ENCODE peak calls at places on chromosomes 1 and 21, in four cellular contexts. Z is H9, Y is IMR-90, V is H1. B is an unnamed sample.

GRCh38 chr1:45266151-45266801 is 59.9 kb upstream of the ZSWIM5 start:
- DNase-seq in Z (no peak), Y (peak; percentile 91), V (no peak), B (peak; percentile 15)

GRCh38 chr1:212791676-212792395 is at the start of the genes NSL1 and TATDN3:
- DNase-seq in Z (peak; percentile 93), Y (peak; percentile 92), V (peak; percentile 100), B (peak; percentile 96)

GRCh38 chr21:37130971-37131370 is 57.9 kb downstream of the TTC3 start:
- DNase-seq in Z (no peak), Y (peak; percentile 44), V (no peak), B (peak; percentile 59)

GRCh38 chr1:40353081-40353480 is 20.4 kb upstream of the SMAP2 start:
- DNase-seq in Z (no peak), Y (no peak), V (no peak), B (no peak)

GRCh38 chr1:27589841-27590426 is 14.0 kb downstream of the AHDC1 start:
- DNase-seq in Z (no peak), Y (peak; percentile 54), V (no peak), B (no peak)

GRCh38 chr1:219324629-219325367 is 151.1 kb downstream of the LYPLAL1 start:
- DNase-seq in Z (no peak), Y (peak; percentile 98), V (no peak), B (no peak)

GRCh38 chr1:203273869-203274602 is 31.3 kb upstream of the BTG2 start:
- DNase-seq in Z (no peak), Y (no peak), V (no peak), B (no peak)

GRCh38 chr1:36217667-36218066 is 6.6 kb upstream of the THRAP3 start:
- DNase-seq in Z (no peak), Y (peak; percentile 48), V (no peak), B (peak; percentile 26)

GRCh38 chr1:117058810-117059209 is 1.3 kb upstream of the TTF2 start:
- DNase-seq in Z (no peak), Y (no peak), V (no peak), B (no peak)

DNA sequence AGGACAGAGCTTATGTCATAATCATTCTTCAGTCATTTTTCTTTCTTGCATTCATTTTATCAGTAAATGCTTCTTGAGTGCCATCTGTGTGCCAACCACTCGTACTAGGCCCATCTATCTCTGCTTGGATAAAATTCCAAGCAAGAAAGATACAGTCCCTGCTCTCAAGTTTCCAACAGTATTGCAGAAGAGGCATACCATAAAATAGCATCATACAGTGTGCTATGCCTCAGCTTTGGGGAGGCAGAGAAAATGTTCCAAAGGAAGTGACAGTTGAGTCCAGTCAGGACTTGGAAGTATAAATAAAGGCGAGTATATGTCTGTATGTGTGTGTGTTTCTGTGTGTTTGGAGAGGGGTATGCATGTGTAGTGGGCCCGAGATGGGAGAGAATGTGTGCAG is 113.4 kb upstream of the HOOK1 start:
- DNase-seq in Z (no peak), Y (peak; percentile 77), V (no peak), B (no peak)
- H3K56ac ChIP-seq in Z (no peak overlapping the region), Y (no peak overlapping the region), V (no peak overlapping the region), B (no peak overlapping the region)

GRCh38 chr21:43207868-43208267 is 39.1 kb downstream of the CRYAA start:
- DNase-seq in Z (no peak), Y (no peak), V (no peak), B (no peak)
- H3K56ac ChIP-seq in Z (no peak overlapping the region), Y (no peak overlapping the region), V (no peak overlapping the region), B (no peak overlapping the region)

GRCh38 chr1:12810691-12811408 is 19.7 kb downstream of the PRAMEF1 start:
- DNase-seq in Z (no peak), Y (no peak), V (no peak), B (no peak)

GRCh38 chr1:12809933-12810332 is 18.7 kb downstream of the PRAMEF1 start:
- DNase-seq in Z (no peak), Y (no peak), V (no peak), B (no peak)

GRCh38 chr1:12811409-12811784 is 19.8 kb downstream of the PRAMEF11 start:
- DNase-seq in Z (no peak), Y (no peak), V (no peak), B (no peak)
- H3K56ac ChIP-seq in Z (no peak overlapping the region), Y (no peak overlapping the region), V (no peak overlapping the region), B (no peak overlapping the region)

DNA sequence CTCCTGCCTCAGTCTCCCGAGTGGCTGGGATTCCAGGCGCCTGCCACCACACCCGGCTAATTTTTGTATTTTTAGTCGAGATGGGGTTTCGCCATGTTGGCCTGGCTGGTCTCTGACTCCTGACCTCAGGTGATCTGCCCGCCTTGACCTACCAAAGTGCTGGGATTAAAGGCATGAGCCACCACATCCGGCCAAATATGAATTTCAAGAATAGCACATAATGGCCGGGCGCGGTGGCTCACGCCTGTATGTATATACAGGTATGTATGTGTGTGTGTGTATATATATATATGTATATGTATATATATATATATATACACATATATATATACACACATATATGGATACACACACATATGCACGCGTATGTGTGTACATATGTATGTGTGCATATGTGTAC is 95.2 kb downstream of the ZP4 start:
- DNase-seq in Z (no peak), Y (no peak), V (no peak), B (no peak)
- H3K56ac ChIP-seq in Z (no peak overlapping the region), Y (no peak overlapping the region), V (no peak overlapping the region), B (no peak overlapping the region)

GRCh38 chr1:109959974-109960744 is 24.4 kb upstream of the AHCYL1 start:
- DNase-seq in Z (peak; percentile 66), Y (peak; percentile 78), V (no peak), B (peak; percentile 96)

GRCh38 chr1:109954180-109954579 is 30.4 kb upstream of the AHCYL1 start:
- DNase-seq in Z (no peak), Y (no peak), V (no peak), B (no peak)

GRCh38 chr1:109963864-109964263 is 20.7 kb upstream of the AHCYL1 start:
- DNase-seq in Z (no peak), Y (no peak), V (no peak), B (no peak)

GRCh38 chr1:109960745-109961094 is 23.8 kb upstream of the AHCYL1 start:
- DNase-seq in Z (no peak), Y (no peak), V (no peak), B (no peak)

GRCh38 chr1:109959632-109959973 is 25.0 kb upstream of the AHCYL1 start:
- DNase-seq in Z (no peak), Y (no peak), V (no peak), B (no peak)
- H3K56ac ChIP-seq in Z (no peak overlapping the region), Y (peak overlapping the region; percentile 98), V (no peak overlapping the region), B (peak overlapping the region; percentile 31)

GRCh38 chr21:35420658-35421057 is 371.6 kb upstream of the RUNX1 start:
- DNase-seq in Z (no peak), Y (no peak), V (no peak), B (no peak)
- H3K56ac ChIP-seq in Z (no peak overlapping the region), Y (no peak overlapping the region), V (no peak overlapping the region), B (no peak overlapping the region)

B was measured in mesendoderm.